ENCODE peak calls at places on chromosomes 3 and 15, in eight cellular contexts. E is prostate gland, S is hepatocyte, V is A549, N is astrocyte of the cerebellum, L is heart right ventricle, F is astrocyte of the spinal cord, R is tibial nerve. U is an unnamed sample.

GRCh38 chr15:87362531-87362930 is 894.0 kb downstream of the NTRK3 start:
- DNase-seq in E (no peak), S (no peak), V (no peak), N (no peak), L (no peak), F (no peak), R (no peak), U (no peak)

GRCh38 chr3:43011638-43012037 is 32.5 kb downstream of the GASK1A start:
- DNase-seq in E (no peak), S (no peak), V (no peak), N (no peak), L (no peak), F (no peak), R (no peak), U (no peak)

GRCh38 chr15:36156855-36157521 is 422.4 kb upstream of the CDIN1 start:
- DNase-seq in E (no peak), S (no peak), V (peak), N (no peak), L (peak), F (peak), R (no peak), U (peak)

GRCh38 chr15:72961326-72961725 is 90.9 kb upstream of the NEO1 start:
- DNase-seq in E (no peak), S (no peak), V (no peak), N (no peak), L (no peak), F (no peak), R (no peak), U (no peak)

GRCh38 chr3:19432679-19433078 is 284.4 kb downstream of the KCNH8 start:
- DNase-seq in E (no peak), S (peak), V (no peak), N (no peak), L (no peak), F (no peak), R (no peak), U (no peak)

GRCh38 chr3:95408464-95408862 is 1345.6 kb downstream of the NSUN3 start:
- DNase-seq in E (no peak), S (no peak), V (no peak), N (no peak), L (no peak), F (no peak), R (no peak), U (no peak)

GRCh38 chr3:15654096-15654495 is 52.6 kb downstream of the BTD start:
- DNase-seq in E (no peak), S (no peak), V (no peak), N (no peak), L (no peak), F (no peak), R (no peak), U (no peak)

GRCh38 chr3:65963787-65964707 is 74.7 kb downstream of the MAGI1 start:
- DNase-seq in E (no peak), S (peak), V (peak), N (peak), L (no peak), F (peak), R (no peak), U (peak)

GRCh38 chr3:61796088-61796680 is 234.8 kb downstream of the PTPRG start:
- DNase-seq in E (no peak), S (peak), V (no peak), N (no peak), L (no peak), F (no peak), R (no peak), U (no peak)

GRCh38 chr15:71916834-71917233 is 106.5 kb downstream of the NR2E3 start:
- DNase-seq in E (no peak), S (no peak), V (no peak), N (no peak), L (no peak), F (no peak), R (no peak), U (peak)

GRCh38 chr3:69948246-69948862 is 51.2 kb upstream of the SAMMSON start:
- DNase-seq in E (no peak), S (peak), V (peak), N (peak), L (no peak), F (peak), R (no peak), U (peak)

GRCh38 chr3:52238193-52238760 is 681 bp downstream of the TWF2 start:
- DNase-seq in E (no peak), S (no peak), V (peak), N (no peak), L (no peak), F (no peak), R (peak), U (no peak)

GRCh38 chr15:63605816-63606215 is 8.6 kb downstream of the FBXL22 start:
- DNase-seq in E (no peak), S (no peak), V (no peak), N (no peak), L (no peak), F (no peak), R (no peak), U (no peak)

GRCh38 chr15:39411102-39411989 is 169.5 kb upstream of the THBS1 start:
- DNase-seq in E (no peak), S (no peak), V (no peak), N (no peak), L (no peak), F (no peak), R (no peak), U (no peak)

GRCh38 chr3:185137821-185138220 is 15.0 kb downstream of the C3orf70 start:
- DNase-seq in E (no peak), S (no peak), V (no peak), N (no peak), L (no peak), F (no peak), R (no peak), U (no peak)

GRCh38 chr15:38229700-38230099 is 22.9 kb upstream of the SPRED1 start:
- DNase-seq in E (no peak), S (no peak), V (no peak), N (no peak), L (no peak), F (no peak), R (no peak), U (peak)

GRCh38 chr15:60651155-60651554 is 172.2 kb upstream of the ICE2 start:
- DNase-seq in E (no peak), S (no peak), V (no peak), N (no peak), L (no peak), F (no peak), R (no peak), U (peak)

GRCh38 chr15:51243774-51244173 is 94.6 kb downstream of the CYP19A1 start:
- DNase-seq in E (no peak), S (peak), V (no peak), N (no peak), L (no peak), F (peak), R (no peak), U (no peak)

GRCh38 chr15:65377105-65377975 is 462 bp downstream of the IGDCC3 start:
- DNase-seq in E (no peak), S (peak), V (peak), N (no peak), L (no peak), F (peak), R (no peak), U (peak)

GRCh38 chr3:192931825-192932224 is 14.2 kb upstream of the MB21D2 start:
- DNase-seq in E (no peak), S (no peak), V (no peak), N (no peak), L (no peak), F (no peak), R (no peak), U (no peak)

GRCh38 chr3:185746470-185746869 is 78.4 kb downstream of the IGF2BP2 start:
- DNase-seq in E (no peak), S (no peak), V (no peak), N (no peak), L (no peak), F (no peak), R (no peak), U (no peak)

DNA sequence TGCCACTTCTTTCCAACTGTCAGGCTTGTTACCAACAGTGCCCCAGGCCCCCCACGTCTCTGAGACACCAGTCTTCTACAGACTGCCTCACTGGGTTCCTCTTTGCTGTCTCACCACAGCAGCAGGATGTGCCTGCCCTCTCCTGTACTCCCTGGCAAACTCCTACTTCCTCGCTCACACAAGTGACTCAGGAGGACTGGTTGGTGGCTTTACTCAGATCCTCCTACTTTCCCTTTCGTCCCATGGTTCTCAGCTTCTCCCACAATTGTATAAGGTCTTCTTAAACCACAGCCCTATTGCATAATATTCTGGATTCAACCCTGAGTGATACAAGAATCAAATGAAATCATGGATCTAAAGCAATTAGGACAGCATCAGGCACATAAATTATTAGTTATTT is 246.6 kb upstream of the PROK2 start:
- DNase-seq in E (no peak), S (no peak), V (no peak), N (no peak), L (no peak), F (no peak), R (no peak), U (peak)
- TF ChIP-seq CTCF in E (no peak), S (no peak), V (no peak), N (no peak), L (no peak), F (no peak), R (no peak), U (no peak)

GRCh38 chr15:77027697-77028450 is 32.9 kb downstream of the PSTPIP1 start:
- DNase-seq in E (no peak), S (no peak), V (no peak), N (no peak), L (no peak), F (no peak), R (peak), U (no peak)
- H3K4me3 ChIP-seq in E (no peak), S (no peak), V (no peak), N (peak), L (no peak), F (peak), R (peak), U (peak)

DNA sequence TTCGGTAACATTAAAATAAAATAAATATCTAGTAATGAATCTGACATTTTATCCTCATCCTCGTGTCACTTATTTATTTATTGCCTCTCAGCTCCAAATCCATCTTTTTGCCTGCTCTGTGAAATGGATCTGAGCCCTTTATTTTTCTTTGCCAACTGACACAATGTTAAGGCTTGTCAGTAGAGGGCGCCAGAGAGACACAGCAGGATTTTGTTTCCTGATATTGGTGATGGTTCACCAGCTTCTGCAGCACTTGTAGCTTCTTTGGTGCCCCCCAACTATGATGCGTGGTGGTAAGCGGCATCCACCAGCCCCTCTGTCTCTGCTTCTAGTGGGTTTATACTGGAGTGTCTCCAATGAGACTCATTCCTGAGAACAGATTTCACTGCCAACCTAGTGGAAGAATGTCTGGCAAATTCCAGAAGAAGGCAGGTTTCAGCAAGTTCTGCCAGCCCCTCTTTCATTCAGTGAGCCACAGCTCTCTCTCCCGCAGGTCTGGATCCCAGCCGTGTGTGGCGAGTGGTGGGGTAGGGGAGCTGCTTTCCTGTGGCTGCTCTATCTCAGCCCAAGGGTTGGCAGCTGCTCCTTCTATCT is 472.0 kb upstream of the FRG2C start:
- DNase-seq in E (peak), S (peak), V (peak), N (peak), L (no peak), F (peak), R (no peak), U (peak)
- TF ChIP-seq CTCF in E (peak), S (peak), V (peak), N (peak), L (peak), F (peak), R (peak), U (peak)

GRCh38 chr15:75203017-75203907 is 1.6 kb downstream of the C15orf39 start:
- DNase-seq in E (no peak), S (no peak), V (peak), N (no peak), L (no peak), F (no peak), R (no peak), U (peak)

GRCh38 chr15:75203908-75204263 is 2.2 kb downstream of the C15orf39 start:
- DNase-seq in E (no peak), S (no peak), V (no peak), N (no peak), L (no peak), F (no peak), R (no peak), U (peak)

GRCh38 chr15:75205064-75205395 is 3.3 kb downstream of the C15orf39 start:
- DNase-seq in E (no peak), S (no peak), V (no peak), N (no peak), L (no peak), F (no peak), R (no peak), U (no peak)

GRCh38 chr15:75206006-75206405 is 4.3 kb downstream of the C15orf39 start:
- DNase-seq in E (no peak), S (no peak), V (no peak), N (no peak), L (no peak), F (no peak), R (no peak), U (no peak)

GRCh38 chr15:75204340-75205063 is 2.8 kb downstream of the C15orf39 start:
- DNase-seq in E (peak), S (peak), V (peak), N (peak), L (peak), F (peak), R (peak), U (peak)
- H3K4me3 ChIP-seq in E (no peak), S (no peak), V (peak), N (no peak), L (no peak), F (no peak), R (peak), U (peak)

GRCh38 chr3:134525293-134525692 is 39.4 kb downstream of the CEP63 start:
- DNase-seq in E (no peak), S (no peak), V (no peak), N (no peak), L (no peak), F (no peak), R (no peak), U (no peak)

GRCh38 chr3:134526319-134526718 is 40.5 kb downstream of the CEP63 start:
- DNase-seq in E (no peak), S (no peak), V (no peak), N (no peak), L (no peak), F (no peak), R (no peak), U (peak)

GRCh38 chr3:134522541-134522940 is 36.7 kb downstream of the CEP63 start:
- DNase-seq in E (no peak), S (no peak), V (no peak), N (no peak), L (no peak), F (no peak), R (no peak), U (no peak)

GRCh38 chr3:134527538-134528186 is 41.8 kb downstream of the CEP63 start:
- DNase-seq in E (no peak), S (no peak), V (no peak), N (no peak), L (no peak), F (no peak), R (no peak), U (no peak)

GRCh38 chr3:134527037-134527436 is 41.2 kb downstream of the CEP63 start:
- DNase-seq in E (no peak), S (no peak), V (peak), N (no peak), L (no peak), F (no peak), R (no peak), U (no peak)
- TF ChIP-seq CTCF in E (no peak), S (no peak), V (no peak), N (peak), L (no peak), F (peak), R (no peak), U (peak)

GRCh38 chr3:133506215-133506901 is 67.1 kb upstream of the CDV3 start:
- DNase-seq in E (no peak), S (no peak), V (no peak), N (no peak), L (no peak), F (no peak), R (no peak), U (no peak)

GRCh38 chr3:133504736-133505135 is 68.8 kb upstream of the CDV3 start:
- DNase-seq in E (no peak), S (no peak), V (no peak), N (no peak), L (no peak), F (no peak), R (no peak), U (no peak)

GRCh38 chr3:133503409-133503808 is 70.1 kb upstream of the CDV3 start:
- DNase-seq in E (no peak), S (no peak), V (no peak), N (no peak), L (no peak), F (no peak), R (no peak), U (no peak)

GRCh38 chr3:133509482-133509881 is 64.0 kb upstream of the CDV3 start:
- DNase-seq in E (no peak), S (no peak), V (no peak), N (no peak), L (no peak), F (no peak), R (no peak), U (no peak)

DNA sequence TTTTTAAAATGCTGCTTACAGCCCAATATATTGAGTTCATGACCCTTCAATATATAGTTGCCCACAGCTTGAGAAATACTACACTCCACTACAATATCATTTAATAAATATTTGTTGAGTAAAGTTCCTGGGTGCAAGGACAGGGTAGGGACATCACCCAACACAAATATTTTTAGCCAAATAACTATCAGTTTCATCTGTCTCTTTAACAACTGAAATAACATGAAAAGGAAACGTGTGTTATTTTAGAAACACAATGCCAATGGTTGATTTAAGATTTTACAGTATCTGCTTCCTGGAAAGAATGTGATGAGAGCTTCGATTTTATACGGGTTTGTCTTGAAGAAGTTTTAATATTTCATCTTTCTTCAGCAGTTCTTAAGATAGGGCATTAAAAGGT is 67.7 kb upstream of the CDV3 start:
- DNase-seq in E (no peak), S (no peak), V (no peak), N (no peak), L (no peak), F (no peak), R (no peak), U (no peak)
- H3K4me3 ChIP-seq in E (no peak), S (no peak), V (no peak), N (no peak), L (no peak), F (no peak), R (no peak), U (no peak)

DNA sequence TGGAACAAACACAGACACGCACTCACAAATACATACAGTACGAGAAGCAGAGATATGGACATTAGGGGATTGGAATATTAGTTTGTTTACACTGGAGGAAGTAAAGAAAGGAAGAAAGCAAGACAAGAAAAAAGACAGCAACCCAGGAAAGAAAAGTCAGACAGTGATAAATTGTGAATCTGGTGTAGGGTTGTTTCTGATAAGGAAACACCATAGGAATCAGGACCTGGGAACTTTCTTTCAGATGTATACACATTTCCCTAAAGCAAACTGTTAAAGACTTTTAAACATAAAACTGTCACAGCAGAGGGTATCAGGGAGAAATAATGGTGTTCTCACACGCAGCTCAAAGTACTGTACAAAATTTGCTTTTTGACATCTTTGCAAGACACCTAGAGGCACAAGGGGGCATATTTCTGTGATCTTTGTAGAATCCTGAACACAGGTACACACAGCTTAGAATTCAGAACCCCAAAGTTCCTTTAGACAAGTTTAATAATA is 153.7 kb downstream of the TUSC7 start:
- DNase-seq in E (no peak), S (no peak), V (no peak), N (no peak), L (no peak), F (no peak), R (no peak), U (no peak)
- TF ChIP-seq CTCF in E (no peak), S (no peak), V (no peak), N (no peak), L (no peak), F (no peak), R (no peak), U (no peak)

U was measured in fibroblast of villous mesenchyme.